ENCODE peak calls at places on chromosomes 12 and 14, in ten cellular contexts. O is frontal cortex, D is Karpas-422, B is left cardiac atrium, Z is psoas muscle, N is mammary epithelial cell, I is NCI-H748 treated with DMSO at 0.1 percent for 48 hours, Y is EL, L is GM19239, F is EH. H is an unnamed sample.

GRCh38 chr12:92324849-92325500 is 179.3 kb upstream of the BTG1 start:
- DNase-seq in B (no peak), N (no peak), D (peak; percentile 42), Y (no peak), Z (no peak), L (no peak), I (no peak), F (no peak), O (no peak), H (no peak)

GRCh38 chr14:68685419-68686211 is 107.3 kb downstream of the ZFP36L1 start:
- DNase-seq in L (peak; percentile 62), Y (peak; percentile 75), I (no peak), B (no peak), F (peak; percentile 73), D (peak; percentile 94), Z (no peak), O (no peak), N (peak; percentile 99), H (no peak)

GRCh38 chr14:37746140-37746832 is 150.9 kb downstream of the TTC6 start:
- DNase-seq in B (no peak), D (no peak), O (no peak), I (no peak), F (no peak), Y (no peak), Z (no peak), L (no peak), N (no peak), H (no peak)

GRCh38 chr14:93268406-93268805 is 61.4 kb downstream of the UBR7 start:
- DNase-seq in F (no peak), Z (no peak), N (no peak), D (no peak), L (no peak), B (no peak), Y (no peak), I (no peak), O (no peak), H (no peak)

GRCh38 chr14:78446807-78447206 is 276.6 kb downstream of the NRXN3 start:
- DNase-seq in Z (no peak), I (no peak), B (no peak), O (no peak), D (peak; percentile 45), Y (no peak), F (peak; percentile 3), L (no peak), N (no peak), H (no peak)

GRCh38 chr12:116466536-116466935 is 92.6 kb upstream of the MAP1LC3B2 start:
- DNase-seq in Z (no peak), D (no peak), F (peak; percentile 54), N (no peak), B (no peak), Y (peak; percentile 37), L (no peak), I (no peak), O (no peak), H (no peak)

GRCh38 chr12:49264466-49264872 is 413 bp upstream of the TUBA1C start:
- DNase-seq in Z (no peak), Y (peak; percentile 61), F (peak; percentile 62), B (no peak), N (no peak), D (peak; percentile 69), I (no peak), O (no peak), L (peak; percentile 44), H (no peak)

GRCh38 chr12:101230547-101230946 is 20.5 kb upstream of the SLC5A8 start:
- DNase-seq in B (no peak), D (no peak), N (peak; percentile 92), L (no peak), Z (no peak), F (peak; percentile 89), I (no peak), O (no peak), Y (peak; percentile 89), H (no peak)

GRCh38 chr14:75822522-75823288 is 159.1 kb downstream of the TGFB3 start:
- DNase-seq in Z (no peak), Y (peak; percentile 80), D (no peak), F (peak; percentile 89), N (peak; percentile 75), B (no peak), O (no peak), I (no peak), L (no peak), H (no peak)

GRCh38 chr14:75126121-75126544 is 715 bp downstream of the NEK9 start:
- DNase-seq in L (no peak), Z (no peak), I (no peak), Y (peak; percentile 10), D (peak; percentile 73), N (no peak), O (no peak), F (no peak), B (no peak), H (peak; percentile 4)

GRCh38 chr12:114777052-114777451 is 93.1 kb upstream of the TBX3 start:
- DNase-seq in B (no peak), O (no peak), Z (no peak), Y (peak; percentile 71), D (no peak), I (no peak), N (peak; percentile 78), L (no peak), F (peak; percentile 73), H (no peak)

GRCh38 chr12:117026343-117026742 is 72.9 kb downstream of the TESC start:
- DNase-seq in L (no peak), Y (no peak), Z (no peak), N (no peak), D (no peak), O (no peak), F (no peak), I (no peak), B (no peak), H (no peak)

GRCh38 chr14:33692762-33693161 is 258.1 kb downstream of the EGLN3 start:
- DNase-seq in I (no peak), Z (no peak), D (no peak), N (peak; percentile 52), B (no peak), F (peak; percentile 93), L (no peak), Y (peak; percentile 86), O (no peak), H (no peak)

GRCh38 chr12:114221136-114221838 is 184.7 kb downstream of the TBX5 start:
- DNase-seq in Z (no peak), N (no peak), L (no peak), D (no peak), B (peak; percentile 36), F (no peak), I (no peak), Y (no peak), O (no peak), H (no peak)

GRCh38 chr12:101490286-101490920 is 15.3 kb downstream of the SPIC start:
- DNase-seq in Z (no peak), I (peak; percentile 14), D (peak; percentile 72), F (no peak), L (no peak), Y (peak; percentile 9), O (no peak), B (no peak), N (peak; percentile 3), H (no peak)

GRCh38 chr12:132445884-132446471 is 44.0 kb upstream of the FBRSL1 start:
- DNase-seq in I (no peak), B (peak; percentile 62), L (no peak), Y (no peak), D (no peak), O (no peak), Z (no peak), F (no peak), N (no peak), H (no peak)

GRCh38 chr14:58560208-58560607 is 77.6 kb upstream of the DACT1 start:
- DNase-seq in I (no peak), N (peak; percentile 28), Y (peak; percentile 48), B (no peak), D (no peak), O (no peak), L (no peak), Z (no peak), F (peak; percentile 44), H (peak; percentile 48)

GRCh38 chr12:98403936-98404335 is 111.5 kb upstream of the TMPO start:
- DNase-seq in D (no peak), Y (no peak), F (no peak), I (no peak), Z (no peak), B (no peak), N (no peak), L (peak; percentile 10), O (no peak), H (no peak)

GRCh38 chr12:68163546-68164210 is 4.1 kb upstream of the IFNG start:
- DNase-seq in O (no peak), N (no peak), L (no peak), Y (no peak), B (no peak), I (no peak), Z (no peak), F (no peak), D (no peak), H (no peak)

GRCh38 chr14:83247925-83248639 is 1714.4 kb upstream of the SEL1L start:
- DNase-seq in D (no peak), Y (no peak), B (no peak), N (no peak), L (no peak), F (no peak), Z (no peak), I (no peak), O (no peak), H (no peak)

GRCh38 chr14:74932401-74932901 is 9.4 kb upstream of the RPS6KL1 start:
- DNase-seq in L (no peak), N (no peak), Z (peak; percentile 26), I (no peak), F (no peak), D (peak; percentile 75), Y (no peak), O (no peak), B (no peak), H (no peak)

GRCh38 chr14:73180385-73180805 is 44.1 kb downstream of the PSEN1 start:
- DNase-seq in L (no peak), D (no peak), N (peak; percentile 82), B (no peak), Y (peak; percentile 43), O (no peak), F (peak; percentile 75), Z (no peak), I (no peak), H (peak; percentile 70)

GRCh38 chr14:51396222-51396815 is 156.3 kb downstream of the TMX1 start:
- DNase-seq in O (no peak), Z (no peak), I (no peak), Y (peak; percentile 99), F (peak; percentile 97), N (peak; percentile 93), L (no peak), D (no peak), B (no peak), H (no peak)

GRCh38 chr14:61064210-61064609 is 83.2 kb downstream of the SLC38A6 start:
- DNase-seq in L (no peak), F (no peak), Z (no peak), D (peak; percentile 95), B (no peak), N (no peak), Y (no peak), O (no peak), I (peak; percentile 59), H (no peak)

H was measured in GF-D8.